ENCODE peak calls at places on chromosomes 2 and 18, in eight cellular contexts. X is CD8-positive, alpha-beta memory T cell; C is posterior cingulate gyrus; G is T-helper 22 cell; W is HFF-Myc; K is BJ; T is H7; N is hepatocyte. B is an unnamed sample.

GRCh38 chr2:238379096-238379810 is 47.5 kb upstream of the ASB1 start:
- DNase-seq in G (no peak), C (no peak), T (no peak), K (no peak), X (peak), N (no peak), W (peak), B (no peak)

GRCh38 chr2:140589696-140590095 is 1541.1 kb downstream of the LRP1B start:
- DNase-seq in W (no peak), G (no peak), K (no peak), X (no peak), C (no peak), N (no peak), T (no peak), B (no peak)

GRCh38 chr2:28367667-28368416 is 24.8 kb upstream of the FOSL2 start:
- DNase-seq in K (no peak), W (no peak), G (no peak), C (no peak), N (no peak), T (peak), X (no peak), B (no peak)

GRCh38 chr2:126950499-126950898 is 51.8 kb downstream of the TEX51 start:
- DNase-seq in C (no peak), K (no peak), G (no peak), T (no peak), X (no peak), W (no peak), N (no peak), B (no peak)

GRCh38 chr18:52869942-52870907 is 530.2 kb downstream of the DCC start:
- DNase-seq in C (peak), G (no peak), K (no peak), T (peak), N (peak), W (no peak), X (no peak), B (no peak)

GRCh38 chr2:167862787-167863186 is 384.6 kb downstream of the STK39 start:
- DNase-seq in G (no peak), T (no peak), K (no peak), W (no peak), N (no peak), C (no peak), X (no peak), B (no peak)

GRCh38 chr2:1047485-1047884 is 96.8 kb downstream of the SNTG2 start:
- DNase-seq in N (no peak), T (no peak), W (no peak), X (no peak), G (no peak), C (no peak), K (no peak), B (no peak)

GRCh38 chr2:133518646-133519344 is 49.5 kb downstream of the NCKAP5 start:
- DNase-seq in N (no peak), T (no peak), X (no peak), G (no peak), C (no peak), K (no peak), W (no peak), B (no peak)

GRCh38 chr2:165698621-165698946 is 95.5 kb downstream of the GALNT3 start:
- DNase-seq in G (no peak), X (no peak), C (no peak), T (peak), W (peak), N (peak), K (no peak), B (no peak)

GRCh38 chr18:55586841-55587240 is 1.2 kb downstream of the TCF4 start:
- DNase-seq in K (no peak), T (peak), C (no peak), G (no peak), X (no peak), N (peak), W (no peak), B (no peak)

GRCh38 chr2:128311755-128312341 is 6.8 kb downstream of the HS6ST1 start:
- DNase-seq in X (no peak), K (no peak), C (peak), W (no peak), G (no peak), T (peak), N (no peak), B (no peak)

GRCh38 chr18:13099113-13099512 is 108.0 kb downstream of the CEP192 start:
- DNase-seq in N (no peak), W (no peak), C (no peak), G (no peak), X (no peak), T (no peak), K (no peak), B (no peak)

GRCh38 chr2:190718652-190719526 is 70.0 kb downstream of the NAB1 start:
- DNase-seq in W (peak), C (no peak), N (peak), T (peak), K (peak), G (no peak), X (no peak), B (no peak)

GRCh38 chr2:203909192-203909945 is 27.2 kb upstream of the ICOS start:
- DNase-seq in W (peak), N (peak), T (peak), G (no peak), K (peak), X (peak), C (no peak), B (peak)

GRCh38 chr2:32457814-32458213 is 101.0 kb downstream of the BIRC6 start:
- DNase-seq in K (no peak), X (no peak), W (no peak), C (no peak), N (no peak), G (no peak), T (no peak), B (no peak)

GRCh38 chr2:148876589-148877402 is 1.8 kb downstream of the KIF5C start:
- DNase-seq in W (no peak), T (peak), N (peak), G (peak), K (no peak), X (peak), C (peak), B (no peak)

GRCh38 chr2:143878131-143878530 is 641.8 kb downstream of the ZEB2 start:
- DNase-seq in K (no peak), N (no peak), X (no peak), G (no peak), C (no peak), W (no peak), T (no peak), B (no peak)

GRCh38 chr18:36449451-36449850 is 151.9 kb downstream of the FHOD3 start:
- DNase-seq in W (no peak), G (no peak), T (no peak), C (no peak), N (no peak), X (no peak), K (no peak), B (no peak)

B was measured in AG09319.